ENCODE peak calls at places on chromosomes 12 and 14, in seven cellular contexts. R, S, B, D, J, F and A are unnamed samples.

GRCh38 chr12:29534935-29535334 is 37.4 kb upstream of the OVCH1 start:
- DNase-seq in B (no peak), J (no peak), F (peak), D (no peak), R (peak), S (no peak), A (no peak)

GRCh38 chr14:92439551-92440344 is 73.8 kb upstream of the RIN3 start:
- DNase-seq in R (no peak), J (no peak), D (no peak), B (no peak), S (no peak), F (no peak), A (no peak)

GRCh38 chr12:15584366-15585041 is 204.7 kb downstream of the EPS8 start:
- DNase-seq in D (no peak), B (peak), R (peak), J (no peak), S (no peak), F (peak), A (peak)

GRCh38 chr14:103683139-103683538 is 32.1 kb downstream of the XRCC3 start:
- DNase-seq in R (no peak), S (no peak), J (no peak), B (no peak), F (no peak), D (no peak), A (no peak)

GRCh38 chr14:68665792-68666195 is 127.1 kb downstream of the ZFP36L1 start:
- DNase-seq in F (no peak), R (no peak), B (no peak), D (no peak), J (no peak), S (no peak), A (no peak)

GRCh38 chr12:44334347-44334746 is 498.5 kb downstream of the TMEM117 start:
- DNase-seq in D (no peak), B (no peak), S (no peak), R (no peak), F (no peak), J (no peak), A (no peak)

GRCh38 chr12:104790296-104791125 is 167.6 kb downstream of the SLC41A2 start:
- DNase-seq in J (no peak), B (peak), S (no peak), D (peak), F (peak), R (no peak), A (no peak)

GRCh38 chr12:19402743-19403400 is 36.4 kb upstream of the AEBP2 start:
- DNase-seq in D (no peak), S (no peak), J (no peak), R (no peak), B (no peak), F (no peak), A (peak)

GRCh38 chr14:38553586-38553985 is 297.7 kb upstream of the CLEC14A start:
- DNase-seq in R (no peak), B (no peak), J (no peak), D (no peak), F (no peak), S (no peak), A (no peak)